ENCODE peak calls at places on chromosome 16, in nine cellular contexts. One of them, this sample, is unnamed.
A peak's percentile ranks its signal among the peaks of the same experiment; 100 is the strongest.

GRCh38 chr16:12410842-12411490 is 392.7 kb downstream of the CPPED1 start:
- DNase-seq in WERI-Rb-1: no peak
- DNase-seq in esophagus muscularis mucosa: no peak
- DNase-seq in IMR-90: no peak
- DNase-seq in A549: no peak
- DNase-seq in transverse colon: no peak
- DNase-seq in heart right ventricle: no peak
- DNase-seq in lower lobe of right lung: no peak
- DNase-seq in tibial nerve: no peak
- DNase-seq in this sample: no peak

GRCh38 chr16:48430890-48431289 is 45.7 kb upstream of the SIAH1 start:
- DNase-seq in lower lobe of right lung: no peak
- DNase-seq in A549: no peak
- DNase-seq in transverse colon: no peak
- DNase-seq in WERI-Rb-1: no peak
- DNase-seq in esophagus muscularis mucosa: no peak
- DNase-seq in tibial nerve: no peak
- DNase-seq in IMR-90: no peak
- DNase-seq in heart right ventricle: no peak
- DNase-seq in this sample: no peak

GRCh38 chr16:12964466-12964865 is 63.1 kb downstream of the SHISA9 start:
- DNase-seq in lower lobe of right lung: no peak
- DNase-seq in tibial nerve: no peak
- DNase-seq in WERI-Rb-1: no peak
- DNase-seq in transverse colon: no peak
- DNase-seq in esophagus muscularis mucosa: no peak
- DNase-seq in IMR-90: no peak
- DNase-seq in heart right ventricle: no peak
- DNase-seq in A549: no peak
- DNase-seq in this sample: no peak

GRCh38 chr16:9012848-9013507 is 49.3 kb upstream of the USP7 start:
- DNase-seq in lower lobe of right lung: no peak
- DNase-seq in IMR-90: no peak
- DNase-seq in A549: no peak
- DNase-seq in heart right ventricle: peak; percentile 25
- DNase-seq in esophagus muscularis mucosa: no peak
- DNase-seq in WERI-Rb-1: peak; percentile 85
- DNase-seq in transverse colon: no peak
- DNase-seq in tibial nerve: no peak
- DNase-seq in this sample: no peak

GRCh38 chr16:75621170-75621477 is 2.0 kb downstream of the ADAT1 start:
- DNase-seq in IMR-90: peak; percentile 55
- DNase-seq in heart right ventricle: no peak
- DNase-seq in A549: peak; percentile 49
- DNase-seq in esophagus muscularis mucosa: no peak
- DNase-seq in tibial nerve: no peak
- DNase-seq in WERI-Rb-1: no peak
- DNase-seq in lower lobe of right lung: no peak
- DNase-seq in transverse colon: no peak
- DNase-seq in this sample: no peak

GRCh38 chr16:30185141-30185682 is 1.8 kb downstream of the CORO1A start:
- DNase-seq in WERI-Rb-1: peak; percentile 11
- DNase-seq in lower lobe of right lung: peak; percentile 47
- DNase-seq in IMR-90: no peak
- DNase-seq in transverse colon: peak; percentile 16
- DNase-seq in tibial nerve: no peak
- DNase-seq in esophagus muscularis mucosa: no peak
- DNase-seq in heart right ventricle: peak; percentile 18
- DNase-seq in A549: no peak
- DNase-seq in this sample: peak; percentile 67

GRCh38 chr16:65666132-65666869 is 544.4 kb upstream of the CDH11 start:
- DNase-seq in esophagus muscularis mucosa: no peak
- DNase-seq in tibial nerve: no peak
- DNase-seq in WERI-Rb-1: no peak
- DNase-seq in A549: no peak
- DNase-seq in transverse colon: no peak
- DNase-seq in IMR-90: no peak
- DNase-seq in lower lobe of right lung: no peak
- DNase-seq in heart right ventricle: no peak
- DNase-seq in this sample: peak; percentile 42

GRCh38 chr16:2152695-2153506 is 2.7 kb upstream of the TRAF7 start:
- DNase-seq in esophagus muscularis mucosa: no peak
- DNase-seq in transverse colon: peak; percentile 51
- DNase-seq in lower lobe of right lung: no peak
- DNase-seq in IMR-90: no peak
- DNase-seq in tibial nerve: no peak
- DNase-seq in WERI-Rb-1: peak; percentile 67
- DNase-seq in heart right ventricle: no peak
- DNase-seq in A549: no peak
- DNase-seq in this sample: no peak

GRCh38 chr16:50953266-50953665 is 197.8 kb downstream of the SALL1 start:
- DNase-seq in esophagus muscularis mucosa: no peak
- DNase-seq in transverse colon: no peak
- DNase-seq in tibial nerve: no peak
- DNase-seq in IMR-90: no peak
- DNase-seq in heart right ventricle: no peak
- DNase-seq in WERI-Rb-1: peak; percentile 30
- DNase-seq in lower lobe of right lung: no peak
- DNase-seq in A549: no peak
- DNase-seq in this sample: no peak

GRCh38 chr16:19599968-19600716 is 44.6 kb downstream of the VPS35L start:
- DNase-seq in IMR-90: no peak
- DNase-seq in heart right ventricle: no peak
- DNase-seq in WERI-Rb-1: peak; percentile 12
- DNase-seq in transverse colon: no peak
- DNase-seq in tibial nerve: no peak
- DNase-seq in lower lobe of right lung: no peak
- DNase-seq in esophagus muscularis mucosa: no peak
- DNase-seq in A549: no peak
- DNase-seq in this sample: no peak

GRCh38 chr16:71461686-71462648 is at the start of gene ZNF23:
- DNase-seq in IMR-90: peak; percentile 74
- DNase-seq in A549: peak; percentile 93
- DNase-seq in transverse colon: peak; percentile 89
- DNase-seq in WERI-Rb-1: peak; percentile 80
- DNase-seq in esophagus muscularis mucosa: peak; percentile 95
- DNase-seq in tibial nerve: peak; percentile 72
- DNase-seq in lower lobe of right lung: peak; percentile 92
- DNase-seq in heart right ventricle: peak; percentile 89
- DNase-seq in this sample: peak; percentile 94

GRCh38 chr16:55437627-55438026 is 41.4 kb upstream of the MMP2 start:
- DNase-seq in tibial nerve: no peak
- DNase-seq in esophagus muscularis mucosa: no peak
- DNase-seq in WERI-Rb-1: no peak
- DNase-seq in heart right ventricle: no peak
- DNase-seq in lower lobe of right lung: no peak
- DNase-seq in transverse colon: no peak
- DNase-seq in IMR-90: peak; percentile 5
- DNase-seq in A549: no peak
- DNase-seq in this sample: no peak

GRCh38 chr16:70638814-70639792 is 7.3 kb upstream of the IL34 start:
- DNase-seq in heart right ventricle: no peak
- DNase-seq in lower lobe of right lung: no peak
- DNase-seq in A549: no peak
- DNase-seq in transverse colon: peak; percentile 31
- DNase-seq in tibial nerve: no peak
- DNase-seq in IMR-90: peak; percentile 87
- DNase-seq in esophagus muscularis mucosa: no peak
- DNase-seq in WERI-Rb-1: no peak
- DNase-seq in this sample: no peak

GRCh38 chr16:71421911-71422310 is 19.9 kb downstream of the TLE7 start:
- DNase-seq in transverse colon: peak; percentile 27
- DNase-seq in tibial nerve: no peak
- DNase-seq in WERI-Rb-1: peak; percentile 40
- DNase-seq in A549: peak; percentile 51
- DNase-seq in IMR-90: no peak
- DNase-seq in esophagus muscularis mucosa: no peak
- DNase-seq in heart right ventricle: no peak
- DNase-seq in lower lobe of right lung: no peak
- DNase-seq in this sample: peak; percentile 47

GRCh38 chr16:83374951-83375350 is 432.8 kb upstream of the HSBP1 start:
- DNase-seq in transverse colon: no peak
- DNase-seq in A549: no peak
- DNase-seq in lower lobe of right lung: no peak
- DNase-seq in esophagus muscularis mucosa: no peak
- DNase-seq in IMR-90: no peak
- DNase-seq in heart right ventricle: no peak
- DNase-seq in tibial nerve: no peak
- DNase-seq in WERI-Rb-1: no peak
- DNase-seq in this sample: no peak

GRCh38 chr16:3673676-3674377 is 19.3 kb downstream of the DNASE1 start:
- DNase-seq in IMR-90: no peak
- DNase-seq in tibial nerve: no peak
- DNase-seq in A549: no peak
- DNase-seq in esophagus muscularis mucosa: no peak
- DNase-seq in heart right ventricle: no peak
- DNase-seq in WERI-Rb-1: no peak
- DNase-seq in transverse colon: no peak
- DNase-seq in lower lobe of right lung: no peak
- DNase-seq in this sample: no peak

GRCh38 chr16:75320435-75320834 is 69.0 kb upstream of the BCAR1 start:
- DNase-seq in A549: no peak
- DNase-seq in transverse colon: no peak
- DNase-seq in IMR-90: no peak
- DNase-seq in WERI-Rb-1: no peak
- DNase-seq in lower lobe of right lung: no peak
- DNase-seq in tibial nerve: no peak
- DNase-seq in heart right ventricle: no peak
- DNase-seq in esophagus muscularis mucosa: no peak
- DNase-seq in this sample: no peak

GRCh38 chr16:84538441-84538840 is 34.0 kb upstream of the MEAK7 start:
- DNase-seq in A549: no peak
- DNase-seq in heart right ventricle: no peak
- DNase-seq in IMR-90: no peak
- DNase-seq in WERI-Rb-1: no peak
- DNase-seq in lower lobe of right lung: no peak
- DNase-seq in tibial nerve: no peak
- DNase-seq in transverse colon: no peak
- DNase-seq in esophagus muscularis mucosa: no peak
- DNase-seq in this sample: no peak
- H3K27ac ChIP-seq in A549: no peak overlapping the region
- H3K27ac ChIP-seq in heart right ventricle: no peak overlapping the region
- H3K27ac ChIP-seq in IMR-90: no peak overlapping the region
- H3K27ac ChIP-seq in WERI-Rb-1: no peak overlapping the region
- H3K27ac ChIP-seq in lower lobe of right lung: no peak overlapping the region
- H3K27ac ChIP-seq in tibial nerve: no peak overlapping the region
- H3K27ac ChIP-seq in transverse colon: no peak overlapping the region
- H3K27ac ChIP-seq in esophagus muscularis mucosa: no peak overlapping the region
- H3K27ac ChIP-seq in this sample: no peak overlapping the region

GRCh38 chr16:78596348-78596995 is 497.0 kb downstream of the WWOX start:
- DNase-seq in esophagus muscularis mucosa: no peak
- DNase-seq in lower lobe of right lung: no peak
- DNase-seq in WERI-Rb-1: no peak
- DNase-seq in heart right ventricle: no peak
- DNase-seq in tibial nerve: no peak
- DNase-seq in transverse colon: no peak
- DNase-seq in IMR-90: no peak
- DNase-seq in A549: no peak
- DNase-seq in this sample: no peak

GRCh38 chr16:78596996-78597422 is 497.6 kb downstream of the WWOX start:
- DNase-seq in WERI-Rb-1: no peak
- DNase-seq in lower lobe of right lung: no peak
- DNase-seq in transverse colon: no peak
- DNase-seq in tibial nerve: no peak
- DNase-seq in heart right ventricle: no peak
- DNase-seq in IMR-90: no peak
- DNase-seq in esophagus muscularis mucosa: no peak
- DNase-seq in A549: no peak
- DNase-seq in this sample: no peak

GRCh38 chr16:78594191-78594590 is 494.7 kb downstream of the WWOX start:
- DNase-seq in lower lobe of right lung: no peak
- DNase-seq in transverse colon: no peak
- DNase-seq in tibial nerve: no peak
- DNase-seq in heart right ventricle: no peak
- DNase-seq in A549: no peak
- DNase-seq in esophagus muscularis mucosa: no peak
- DNase-seq in IMR-90: no peak
- DNase-seq in WERI-Rb-1: no peak
- DNase-seq in this sample: no peak

GRCh38 chr16:78598186-78598585 is 498.7 kb downstream of the WWOX start:
- DNase-seq in A549: no peak
- DNase-seq in transverse colon: no peak
- DNase-seq in IMR-90: no peak
- DNase-seq in WERI-Rb-1: no peak
- DNase-seq in tibial nerve: no peak
- DNase-seq in heart right ventricle: no peak
- DNase-seq in esophagus muscularis mucosa: no peak
- DNase-seq in lower lobe of right lung: no peak
- DNase-seq in this sample: no peak

GRCh38 chr16:78599271-78599670 is 499.8 kb downstream of the WWOX start:
- DNase-seq in IMR-90: no peak
- DNase-seq in A549: no peak
- DNase-seq in tibial nerve: no peak
- DNase-seq in transverse colon: no peak
- DNase-seq in lower lobe of right lung: no peak
- DNase-seq in heart right ventricle: no peak
- DNase-seq in esophagus muscularis mucosa: no peak
- DNase-seq in WERI-Rb-1: no peak
- DNase-seq in this sample: no peak
- H3K9me3 ChIP-seq in IMR-90: peaks cover 25% of the 10 kb centered on the region
- H3K9me3 ChIP-seq in A549: no peaks in the 10 kb centered on the region
- H3K9me3 ChIP-seq in tibial nerve: no peaks in the 10 kb centered on the region
- H3K9me3 ChIP-seq in transverse colon: no peaks in the 10 kb centered on the region
- H3K9me3 ChIP-seq in lower lobe of right lung: no peaks in the 10 kb centered on the region
- H3K9me3 ChIP-seq in heart right ventricle: no peaks in the 10 kb centered on the region
- H3K9me3 ChIP-seq in esophagus muscularis mucosa: no peaks in the 10 kb centered on the region
- H3K9me3 ChIP-seq in WERI-Rb-1: no peaks in the 10 kb centered on the region
- H3K9me3 ChIP-seq in this sample: no peaks in the 10 kb centered on the region

GRCh38 chr16:87185313-87185712 is 131.9 kb downstream of the C16orf95 start:
- DNase-seq in WERI-Rb-1: no peak
- DNase-seq in esophagus muscularis mucosa: no peak
- DNase-seq in A549: no peak
- DNase-seq in IMR-90: no peak
- DNase-seq in transverse colon: no peak
- DNase-seq in tibial nerve: no peak
- DNase-seq in lower lobe of right lung: no peak
- DNase-seq in heart right ventricle: no peak
- DNase-seq in this sample: no peak
- TF ChIP-seq CTCF in WERI-Rb-1: no peak
- TF ChIP-seq CTCF in esophagus muscularis mucosa: no peak
- TF ChIP-seq CTCF in A549: no peak
- TF ChIP-seq CTCF in IMR-90: peak; percentile 6
- TF ChIP-seq CTCF in transverse colon: no peak
- TF ChIP-seq CTCF in tibial nerve: no peak
- TF ChIP-seq CTCF in lower lobe of right lung: no peak
- TF ChIP-seq CTCF in heart right ventricle: no peak
- TF ChIP-seq CTCF in this sample: no peak

DNA sequence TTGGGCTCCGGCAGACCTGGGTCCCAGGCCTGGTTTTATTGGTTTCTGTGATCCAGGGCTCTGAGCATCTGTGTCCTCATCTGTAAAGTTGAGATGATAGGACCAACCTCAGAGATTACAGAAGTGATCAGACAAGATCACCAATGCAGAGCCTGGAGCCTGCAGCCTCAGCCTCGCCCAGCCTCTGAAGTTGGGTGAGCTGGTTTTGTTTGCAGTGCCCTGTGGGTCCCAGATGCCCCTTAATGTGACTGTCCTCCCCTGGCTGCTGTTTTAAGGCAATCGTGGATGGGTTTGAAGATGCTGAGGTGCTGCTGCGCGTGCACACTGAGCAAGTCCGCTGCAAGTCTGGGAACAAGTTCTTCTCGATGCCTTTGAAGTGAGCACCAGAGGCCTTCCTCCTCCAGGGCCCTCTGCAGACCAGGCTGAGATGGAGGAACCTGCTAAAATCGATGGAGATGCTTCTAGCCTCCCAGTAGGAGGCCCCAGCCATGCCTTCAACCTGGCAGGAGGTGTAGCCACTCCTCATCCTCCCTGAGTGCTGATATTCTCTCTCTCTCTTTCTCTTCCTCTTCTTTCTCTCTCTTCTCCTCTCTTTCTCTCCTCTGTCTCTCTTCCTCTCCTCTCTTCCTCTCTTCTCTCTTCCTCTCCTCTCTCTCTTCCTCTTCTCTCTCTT is 5.6 kb upstream of the MMP15 start:
- DNase-seq in transverse colon: no peak
- DNase-seq in lower lobe of right lung: no peak
- DNase-seq in tibial nerve: no peak
- DNase-seq in A549: no peak
- DNase-seq in IMR-90: no peak
- DNase-seq in heart right ventricle: no peak
- DNase-seq in esophagus muscularis mucosa: no peak
- DNase-seq in WERI-Rb-1: no peak
- DNase-seq in this sample: peak; percentile 51
- H3K27ac ChIP-seq in transverse colon: no peak overlapping the region
- H3K27ac ChIP-seq in lower lobe of right lung: no peak overlapping the region
- H3K27ac ChIP-seq in tibial nerve: no peak overlapping the region
- H3K27ac ChIP-seq in A549: no peak overlapping the region
- H3K27ac ChIP-seq in IMR-90: no peak overlapping the region
- H3K27ac ChIP-seq in heart right ventricle: no peak overlapping the region
- H3K27ac ChIP-seq in esophagus muscularis mucosa: no peak overlapping the region
- H3K27ac ChIP-seq in WERI-Rb-1: no peak overlapping the region
- H3K27ac ChIP-seq in this sample: no peak overlapping the region